ENCODE peak calls at places on chromosome 1, in seven cellular contexts. One of them, this sample, is unnamed.
A peak's percentile ranks its signal among the peaks of the same experiment; 100 is the strongest.

GRCh38 chr1:25148673-25149300 is 83.5 kb downstream of the SYF2 start:
- DNase-seq in progenitor cell of endocrine pancreas: no peak
- DNase-seq in AG20443: no peak
- DNase-seq in dorsolateral prefrontal cortex: no peak
- DNase-seq in activated naive CD4-positive, alpha-beta T cell: no peak
- DNase-seq in HTR-8/SVneo: no peak
- DNase-seq in HuH-7: peak; percentile 44
- DNase-seq in this sample: no peak

GRCh38 chr1:169816617-169817016 is 21.9 kb upstream of the METTL18 start:
- DNase-seq in progenitor cell of endocrine pancreas: no peak
- DNase-seq in AG20443: no peak
- DNase-seq in dorsolateral prefrontal cortex: no peak
- DNase-seq in activated naive CD4-positive, alpha-beta T cell: no peak
- DNase-seq in HTR-8/SVneo: no peak
- DNase-seq in HuH-7: no peak
- DNase-seq in this sample: no peak

GRCh38 chr1:235122348-235122747 is 6.3 kb downstream of the TOMM20 start:
- DNase-seq in progenitor cell of endocrine pancreas: no peak
- DNase-seq in AG20443: no peak
- DNase-seq in dorsolateral prefrontal cortex: no peak
- DNase-seq in activated naive CD4-positive, alpha-beta T cell: no peak
- DNase-seq in HTR-8/SVneo: no peak
- DNase-seq in HuH-7: no peak
- DNase-seq in this sample: no peak

GRCh38 chr1:226134170-226135058 is 52.1 kb downstream of the ACBD3 start:
- DNase-seq in progenitor cell of endocrine pancreas: no peak
- DNase-seq in AG20443: no peak
- DNase-seq in dorsolateral prefrontal cortex: no peak
- DNase-seq in activated naive CD4-positive, alpha-beta T cell: no peak
- DNase-seq in HTR-8/SVneo: no peak
- DNase-seq in HuH-7: no peak
- DNase-seq in this sample: no peak

GRCh38 chr1:113617438-113618141 is 141.7 kb downstream of the PHTF1 start:
- DNase-seq in progenitor cell of endocrine pancreas: no peak
- DNase-seq in AG20443: no peak
- DNase-seq in dorsolateral prefrontal cortex: no peak
- DNase-seq in activated naive CD4-positive, alpha-beta T cell: no peak
- DNase-seq in HTR-8/SVneo: no peak
- DNase-seq in HuH-7: no peak
- DNase-seq in this sample: no peak

GRCh38 chr1:107365874-107366273 is 225.0 kb downstream of the NTNG1 start:
- DNase-seq in progenitor cell of endocrine pancreas: no peak
- DNase-seq in AG20443: no peak
- DNase-seq in dorsolateral prefrontal cortex: no peak
- DNase-seq in activated naive CD4-positive, alpha-beta T cell: no peak
- DNase-seq in HTR-8/SVneo: no peak
- DNase-seq in HuH-7: no peak
- DNase-seq in this sample: no peak

GRCh38 chr1:99808391-99809115 is 41.6 kb upstream of the AGL start:
- DNase-seq in progenitor cell of endocrine pancreas: no peak
- DNase-seq in AG20443: peak; percentile 86
- DNase-seq in dorsolateral prefrontal cortex: peak; percentile 8
- DNase-seq in activated naive CD4-positive, alpha-beta T cell: no peak
- DNase-seq in HTR-8/SVneo: peak; percentile 57
- DNase-seq in HuH-7: peak; percentile 59
- DNase-seq in this sample: no peak

GRCh38 chr1:232968396-232968795 is 18.0 kb downstream of the NTPCR start:
- DNase-seq in progenitor cell of endocrine pancreas: no peak
- DNase-seq in AG20443: no peak
- DNase-seq in dorsolateral prefrontal cortex: no peak
- DNase-seq in activated naive CD4-positive, alpha-beta T cell: no peak
- DNase-seq in HTR-8/SVneo: no peak
- DNase-seq in HuH-7: no peak
- DNase-seq in this sample: no peak

GRCh38 chr1:49060766-49061165 is 284.1 kb upstream of the BEND5 start:
- DNase-seq in progenitor cell of endocrine pancreas: no peak
- DNase-seq in AG20443: peak; percentile 81
- DNase-seq in dorsolateral prefrontal cortex: no peak
- DNase-seq in activated naive CD4-positive, alpha-beta T cell: no peak
- DNase-seq in HTR-8/SVneo: no peak
- DNase-seq in HuH-7: no peak
- DNase-seq in this sample: no peak

GRCh38 chr1:22755641-22756040 is 45.0 kb downstream of the EPHB2 start:
- DNase-seq in progenitor cell of endocrine pancreas: no peak
- DNase-seq in AG20443: no peak
- DNase-seq in dorsolateral prefrontal cortex: no peak
- DNase-seq in activated naive CD4-positive, alpha-beta T cell: no peak
- DNase-seq in HTR-8/SVneo: no peak
- DNase-seq in HuH-7: no peak
- DNase-seq in this sample: no peak

GRCh38 chr1:223189525-223189902 is 46.5 kb upstream of the TLR5 start:
- DNase-seq in progenitor cell of endocrine pancreas: no peak
- DNase-seq in AG20443: no peak
- DNase-seq in dorsolateral prefrontal cortex: no peak
- DNase-seq in activated naive CD4-positive, alpha-beta T cell: no peak
- DNase-seq in HTR-8/SVneo: no peak
- DNase-seq in HuH-7: no peak
- DNase-seq in this sample: no peak

GRCh38 chr1:184299076-184299790 is 87.6 kb upstream of the C1orf21 start:
- DNase-seq in progenitor cell of endocrine pancreas: no peak
- DNase-seq in AG20443: peak; percentile 70
- DNase-seq in dorsolateral prefrontal cortex: peak; percentile 40
- DNase-seq in activated naive CD4-positive, alpha-beta T cell: no peak
- DNase-seq in HTR-8/SVneo: no peak
- DNase-seq in HuH-7: no peak
- DNase-seq in this sample: no peak

GRCh38 chr1:81802601-81803422 is 2.1 kb downstream of the ADGRL2 start:
- DNase-seq in progenitor cell of endocrine pancreas: peak; percentile 61
- DNase-seq in AG20443: peak; percentile 84
- DNase-seq in dorsolateral prefrontal cortex: peak; percentile 4
- DNase-seq in activated naive CD4-positive, alpha-beta T cell: no peak
- DNase-seq in HTR-8/SVneo: no peak
- DNase-seq in HuH-7: peak; percentile 46
- DNase-seq in this sample: peak; percentile 28

GRCh38 chr1:112698366-112699310 is 8.3 kb downstream of the RHOC start:
- DNase-seq in progenitor cell of endocrine pancreas: no peak
- DNase-seq in AG20443: no peak
- DNase-seq in dorsolateral prefrontal cortex: no peak
- DNase-seq in activated naive CD4-positive, alpha-beta T cell: no peak
- DNase-seq in HTR-8/SVneo: no peak
- DNase-seq in HuH-7: peak; percentile 61
- DNase-seq in this sample: no peak

GRCh38 chr1:44485229-44485932 is 80.3 kb downstream of the RNF220 start:
- DNase-seq in progenitor cell of endocrine pancreas: no peak
- DNase-seq in AG20443: peak; percentile 55
- DNase-seq in dorsolateral prefrontal cortex: no peak
- DNase-seq in activated naive CD4-positive, alpha-beta T cell: no peak
- DNase-seq in HTR-8/SVneo: peak; percentile 59
- DNase-seq in HuH-7: no peak
- DNase-seq in this sample: no peak

This sample was measured in nucleus accumbens.